ENCODE peak calls at places on chromosomes 6 and 20, in nine cellular contexts. Q is fibroblast of the aortic adventitia, F is testis, A is endothelial cell, X is GM20000, Z is tibial artery, U is A549, E is dorsolateral prefrontal cortex, T is cardiac muscle cell. C is an unnamed sample.

GRCh38 chr6:107728564-107728897 is 95.6 kb downstream of the SCML4 start:
- DNase-seq in U (no peak), E (no peak), T (no peak), X (no peak), Q (no peak), A (no peak), Z (no peak), F (no peak), C (no peak)

GRCh38 chr20:21529863-21530262 is 16.0 kb upstream of the NKX2-2 start:
- DNase-seq in F (no peak), X (peak), E (no peak), A (no peak), U (no peak), Z (no peak), T (no peak), Q (no peak), C (no peak)

GRCh38 chr6:3873051-3873450 is 23.9 kb downstream of the FAM50B start:
- DNase-seq in Q (no peak), A (no peak), E (no peak), X (no peak), U (no peak), F (no peak), Z (no peak), T (no peak), C (no peak)

GRCh38 chr20:61879303-61879620 is 186.4 kb downstream of the TAF4 start:
- DNase-seq in Z (no peak), U (no peak), A (no peak), T (no peak), E (no peak), X (no peak), F (no peak), Q (no peak), C (no peak)

GRCh38 chr6:74369556-74369993 is 673.6 kb downstream of the CD109 start:
- DNase-seq in A (no peak), X (no peak), Z (no peak), F (no peak), T (peak), Q (peak), E (no peak), U (no peak), C (no peak)

GRCh38 chr6:155328539-155329459 is 14.5 kb upstream of the TFB1M start:
- DNase-seq in E (no peak), U (no peak), Z (no peak), X (no peak), F (no peak), Q (no peak), T (no peak), A (no peak), C (no peak)

GRCh38 chr6:286681-287499 is 5.4 kb upstream of the DUSP22 start:
- DNase-seq in E (no peak), Q (no peak), T (no peak), X (peak), A (no peak), F (no peak), U (no peak), Z (no peak), C (no peak)

GRCh38 chr6:143060806-143061596 is at the start of gene AIG1:
- DNase-seq in Q (peak), A (peak), Z (peak), E (peak), T (no peak), X (peak), F (peak), U (peak), C (peak)

GRCh38 chr20:61658563-61658962 is 406.5 kb downstream of the CDH4 start:
- DNase-seq in F (no peak), U (no peak), E (no peak), X (no peak), Q (no peak), T (no peak), A (no peak), Z (no peak), C (no peak)

GRCh38 chr20:24720957-24721356 is 228.1 kb upstream of the CST7 start:
- DNase-seq in Q (no peak), Z (no peak), U (no peak), X (no peak), F (no peak), T (no peak), E (no peak), A (no peak), C (no peak)

GRCh38 chr20:38894091-38894847 is 31.9 kb upstream of the FAM83D start:
- DNase-seq in Z (no peak), A (no peak), F (no peak), T (peak), X (no peak), E (peak), U (peak), Q (no peak), C (no peak)

GRCh38 chr20:18361678-18362077 is 73.4 kb downstream of the ZNF133 start:
- DNase-seq in U (no peak), E (no peak), Z (no peak), F (no peak), Q (no peak), X (no peak), T (no peak), A (no peak), C (no peak)

GRCh38 chr6:89597988-89598387 is 40.6 kb downstream of the LYRM2 start:
- DNase-seq in Q (peak), T (peak), F (no peak), A (no peak), U (peak), Z (no peak), E (no peak), X (peak), C (no peak)

GRCh38 chr6:47241742-47242482 is 67.8 kb downstream of the TNFRSF21 start:
- DNase-seq in E (no peak), Z (no peak), X (no peak), A (no peak), Q (peak), U (no peak), F (no peak), T (peak), C (no peak)

GRCh38 chr6:101236709-101237108 is 156.8 kb upstream of the GRIK2 start:
- DNase-seq in F (no peak), U (no peak), Z (no peak), X (no peak), A (no peak), E (no peak), T (no peak), Q (no peak), C (no peak)

GRCh38 chr6:44672838-44673237 is 285.3 kb downstream of the CDC5L start:
- DNase-seq in T (no peak), Z (no peak), A (no peak), Q (no peak), X (no peak), E (no peak), U (no peak), F (no peak), C (no peak)

GRCh38 chr6:84309336-84309735 is 81.9 kb upstream of the CEP162 start:
- DNase-seq in U (no peak), X (no peak), F (no peak), E (no peak), Q (no peak), A (no peak), T (no peak), Z (no peak), C (no peak)

GRCh38 chr6:19999319-20000191 is 162.4 kb downstream of the ID4 start:
- DNase-seq in Z (no peak), T (no peak), X (no peak), Q (no peak), U (no peak), A (no peak), F (peak), E (no peak), C (no peak)

GRCh38 chr6:44701637-44702101 is 314.2 kb downstream of the CDC5L start:
- DNase-seq in T (peak), A (no peak), U (no peak), Z (no peak), F (no peak), Q (no peak), X (no peak), E (no peak), C (no peak)

GRCh38 chr20:57440678-57441509 is 49.7 kb downstream of the RBM38 start:
- DNase-seq in F (peak), U (no peak), A (no peak), X (no peak), E (peak), T (peak), Z (peak), Q (peak), C (no peak)

GRCh38 chr20:11717562-11717961 is 200.1 kb upstream of the BTBD3 start:
- DNase-seq in T (no peak), F (no peak), X (no peak), U (no peak), E (no peak), A (no peak), Z (no peak), Q (no peak), C (no peak)

GRCh38 chr6:40324206-40324605 is 263.0 kb downstream of the LRFN2 start:
- DNase-seq in X (no peak), A (no peak), F (no peak), Z (no peak), T (no peak), Q (no peak), E (no peak), U (no peak), C (no peak)

GRCh38 chr6:44671333-44671732 is 283.8 kb downstream of the CDC5L start:
- DNase-seq in Q (no peak), A (no peak), Z (no peak), F (no peak), T (no peak), E (no peak), U (no peak), X (no peak), C (no peak)

GRCh38 chr6:133456439-133456838 is 215.3 kb downstream of the EYA4 start:
- DNase-seq in Z (no peak), Q (no peak), A (no peak), E (no peak), T (no peak), U (no peak), X (no peak), F (no peak), C (no peak)

GRCh38 chr6:99822741-99823512 is 171.1 kb downstream of the MCHR2 start:
- DNase-seq in A (peak), U (peak), F (no peak), Q (peak), T (peak), E (no peak), X (peak), Z (no peak), C (no peak)

GRCh38 chr20:20568604-20569205 is 143.7 kb downstream of the RALGAPA2 start:
- DNase-seq in U (peak), T (peak), F (peak), Z (no peak), Q (peak), A (peak), X (peak), E (no peak), C (no peak)

GRCh38 chr6:17484201-17484606 is 90.8 kb downstream of the CAP2 start:
- DNase-seq in Q (no peak), T (no peak), A (no peak), E (no peak), Z (no peak), F (no peak), U (no peak), X (no peak), C (no peak)

GRCh38 chr6:165766026-165766425 is 103.0 kb upstream of the PDE10A start:
- DNase-seq in A (no peak), F (no peak), U (no peak), T (no peak), Z (no peak), E (no peak), X (no peak), Q (no peak), C (no peak)

GRCh38 chr20:31594002-31594557 is 11.0 kb upstream of the ID1 start:
- DNase-seq in T (no peak), E (no peak), A (no peak), F (no peak), X (no peak), Q (no peak), U (no peak), Z (no peak), C (no peak)

GRCh38 chr20:43666376-43667328 is at the start of gene MYBL2:
- DNase-seq in T (peak), U (peak), A (peak), F (peak), X (peak), Z (no peak), E (no peak), Q (peak), C (peak)

GRCh38 chr20:54075322-54075721 is 4.9 kb upstream of the BCAS1 start:
- DNase-seq in X (no peak), Q (no peak), T (no peak), E (no peak), F (no peak), Z (no peak), A (no peak), U (no peak), C (no peak)

GRCh38 chr6:168159503-168159902 is 80.5 kb upstream of the FRMD1 start:
- DNase-seq in Q (no peak), U (no peak), Z (no peak), T (no peak), E (no peak), X (no peak), A (no peak), F (no peak), C (no peak)

GRCh38 chr20:51554538-51555165 is 12.1 kb upstream of the NFATC2 start:
- DNase-seq in A (no peak), X (no peak), U (no peak), T (peak), Q (peak), E (no peak), F (no peak), Z (no peak), C (no peak)

GRCh38 chr6:28266563-28266961 is 381 bp upstream of the ZSCAN26 start:
- DNase-seq in E (no peak), Q (no peak), F (no peak), X (no peak), U (no peak), Z (no peak), T (no peak), A (no peak), C (no peak)

GRCh38 chr6:31293343-31293742 is 21.5 kb upstream of the HLA-C start:
- DNase-seq in Z (no peak), X (no peak), F (no peak), Q (peak), A (peak), U (no peak), E (no peak), T (peak), C (no peak)

GRCh38 chr6:134908906-134909516 is 40.9 kb downstream of the ALDH8A1 start:
- DNase-seq in A (no peak), Z (peak), E (peak), F (peak), U (peak), Q (peak), X (no peak), T (peak), C (no peak)

GRCh38 chr20:8385247-8385646 is 253.2 kb downstream of the PLCB1 start:
- DNase-seq in X (no peak), U (no peak), Q (peak), F (no peak), A (no peak), E (no peak), T (peak), Z (no peak), C (no peak)

GRCh38 chr20:13261460-13262301 is 40.6 kb downstream of the ISM1 start:
- DNase-seq in Z (no peak), A (peak), U (peak), E (no peak), Q (peak), F (peak), T (peak), X (peak), C (peak)

GRCh38 chr20:34637245-34638185 is 39.4 kb downstream of the PIGU start:
- DNase-seq in U (no peak), E (no peak), Z (no peak), T (peak), Q (peak), A (no peak), X (no peak), F (no peak), C (no peak)

GRCh38 chr20:61980647-61981583 is 84.8 kb downstream of the TAF4 start:
- DNase-seq in Z (no peak), X (no peak), Q (peak), A (peak), U (peak), F (peak), T (peak), E (no peak), C (no peak)

DNA sequence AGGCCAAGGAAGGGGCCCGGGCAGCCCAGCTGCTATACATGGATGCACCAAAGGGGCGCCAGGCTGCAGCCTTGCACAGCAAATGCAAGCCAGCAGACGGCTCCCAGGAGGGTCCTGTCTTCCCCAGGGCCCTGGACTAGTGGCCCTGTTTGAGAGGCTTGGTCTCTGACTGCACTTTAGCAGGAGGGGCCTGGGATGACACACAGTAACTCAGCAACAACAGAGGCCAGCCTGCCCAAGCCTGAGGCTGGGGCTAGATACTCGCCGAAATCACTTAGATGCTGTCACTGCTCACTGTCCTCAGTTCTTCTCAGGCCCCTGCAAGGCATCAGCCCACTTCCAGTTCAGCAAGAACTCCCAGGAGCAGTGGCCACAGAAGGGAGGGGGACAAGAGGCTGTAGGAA is 73.5 kb downstream of the TRAM2 start:
- DNase-seq in Z (no peak), E (no peak), U (no peak), A (peak), T (no peak), X (no peak), F (no peak), Q (no peak), C (no peak)
- TF ChIP-seq CTCF in Z (peak), E (no peak), U (peak), A (peak), T (no peak), X (no peak), F (no peak), Q (peak), C (no peak)

GRCh38 chr6:120405947-120406346 is 928.3 kb downstream of the TBC1D32 start:
- DNase-seq in Q (no peak), X (no peak), T (no peak), E (no peak), Z (no peak), U (no peak), F (no peak), A (no peak), C (no peak)
- TF ChIP-seq CTCF in Q (no peak), X (no peak), T (no peak), E (no peak), Z (no peak), U (no peak), F (no peak), A (peak), C (no peak)

GRCh38 chr20:58692579-58693225 is at the start of gene NPEPL1:
- DNase-seq in A (peak), U (peak), F (peak), X (peak), Z (peak), T (peak), E (no peak), Q (peak), C (peak)
- TF ChIP-seq CTCF in A (no peak), U (peak), F (no peak), X (peak), Z (peak), T (peak), E (no peak), Q (no peak), C (no peak)

GRCh38 chr6:14464049-14464448 is 346.5 kb downstream of the CD83 start:
- DNase-seq in F (no peak), X (no peak), T (peak), A (no peak), Z (no peak), Q (peak), U (no peak), E (no peak), C (no peak)
- TF ChIP-seq CTCF in F (no peak), X (no peak), T (no peak), A (no peak), Z (no peak), Q (peak), U (no peak), E (no peak), C (no peak)

DNA sequence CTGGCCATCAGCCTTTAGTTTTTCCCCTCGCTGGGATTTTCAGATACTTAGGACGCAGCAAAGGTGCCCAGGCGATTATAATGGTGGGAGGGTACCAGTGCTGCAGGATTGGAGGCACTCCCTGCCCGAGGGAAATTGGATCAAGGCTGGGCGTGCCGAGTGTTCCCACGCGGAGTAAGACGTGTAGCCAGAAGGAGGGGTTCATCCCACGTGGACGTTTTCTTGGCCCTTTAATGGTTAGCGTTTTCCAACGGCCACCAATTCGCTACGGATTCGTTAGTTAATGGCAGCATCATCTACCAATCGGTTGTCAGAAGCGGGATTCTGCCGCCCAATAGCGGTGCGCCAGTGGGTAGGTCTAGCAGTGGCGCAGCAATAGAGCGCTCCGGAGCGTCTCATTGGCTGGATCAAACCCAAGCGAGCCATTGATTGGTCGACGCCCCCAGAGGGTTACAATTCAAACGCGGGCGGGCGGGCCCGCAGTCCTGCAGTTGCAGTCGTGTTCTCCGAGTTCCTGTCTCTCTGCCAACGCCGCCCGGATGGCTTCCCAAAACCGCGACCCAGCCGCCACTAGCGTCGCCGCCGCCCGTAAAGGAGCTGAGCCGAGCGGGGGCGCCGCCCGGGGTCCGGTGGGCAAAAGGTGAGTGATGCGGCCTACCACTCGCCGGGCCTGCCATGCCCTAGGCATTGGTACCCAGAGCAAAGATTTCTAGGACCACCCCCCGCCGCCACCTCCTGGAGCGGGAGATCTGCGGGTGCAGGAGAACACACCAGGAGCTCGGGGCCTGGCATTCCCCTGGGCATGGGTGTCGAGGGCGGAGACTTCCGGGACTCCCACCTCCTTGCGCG is at the start of gene UBE2C:
- DNase-seq in Q (peak), E (peak), T (peak), A (peak), U (peak), Z (peak), X (peak), F (peak), C (peak)
- TF ChIP-seq CTCF in Q (no peak), E (peak), T (no peak), A (no peak), U (no peak), Z (peak), X (no peak), F (no peak), C (no peak)

GRCh38 chr6:110067837-110068591 is 89.9 kb downstream of the GPR6 start:
- DNase-seq in Z (no peak), T (peak), X (no peak), A (no peak), Q (no peak), F (no peak), E (no peak), U (no peak), C (no peak)
- TF ChIP-seq CTCF in Z (no peak), T (no peak), X (no peak), A (no peak), Q (no peak), F (no peak), E (no peak), U (no peak), C (no peak)

DNA sequence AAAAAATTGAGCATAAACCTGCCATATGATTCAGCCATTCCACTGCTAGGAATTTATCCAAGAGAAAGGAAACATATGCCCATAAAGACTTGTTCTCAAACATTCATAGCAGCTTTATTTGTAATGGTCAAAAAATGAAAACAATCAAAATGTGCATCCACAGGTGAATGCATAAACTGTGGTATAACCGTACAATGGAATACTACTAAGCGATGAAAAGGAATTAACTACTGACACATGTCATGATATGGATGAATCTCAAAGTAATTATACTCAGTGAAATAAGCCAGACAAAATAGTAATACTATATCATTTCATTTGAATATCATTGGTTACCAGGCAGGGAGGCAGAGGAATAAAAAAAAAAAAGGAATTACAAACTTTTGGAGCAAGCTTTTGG is 25.8 kb upstream of the BRPF3 start:
- DNase-seq in T (no peak), Z (no peak), A (no peak), X (no peak), U (no peak), E (no peak), F (no peak), Q (no peak), C (no peak)
- TF ChIP-seq CTCF in T (no peak), Z (no peak), A (no peak), X (no peak), U (no peak), E (no peak), F (no peak), Q (no peak), C (no peak)